ENCODE peak calls at places on chromosome 13, in eight cellular contexts. One of them, this sample, is unnamed.

GRCh38 chr13:74406439-74406838 is 272.2 kb upstream of the KLF12 start:
- DNase-seq in OCI-LY7: no peak
- DNase-seq in GM23338: no peak
- DNase-seq in MM.1S: no peak
- DNase-seq in PC-3: no peak
- DNase-seq in PC-9: no peak
- DNase-seq in SK-N-SH: no peak
- DNase-seq in GM23248: peak; percentile 23
- DNase-seq in this sample: no peak

GRCh38 chr13:74194856-74195255 is 60.7 kb upstream of the KLF12 start:
- DNase-seq in OCI-LY7: no peak
- DNase-seq in GM23338: no peak
- DNase-seq in MM.1S: no peak
- DNase-seq in PC-3: no peak
- DNase-seq in PC-9: no peak
- DNase-seq in SK-N-SH: no peak
- DNase-seq in GM23248: no peak
- DNase-seq in this sample: no peak

GRCh38 chr13:28584873-28585317 is 74.0 kb upstream of the POMP start:
- DNase-seq in OCI-LY7: no peak
- DNase-seq in GM23338: no peak
- DNase-seq in MM.1S: no peak
- DNase-seq in PC-3: peak; percentile 48
- DNase-seq in PC-9: no peak
- DNase-seq in SK-N-SH: no peak
- DNase-seq in GM23248: peak; percentile 63
- DNase-seq in this sample: no peak

GRCh38 chr13:97211357-97211756 is 10.8 kb upstream of the MBNL2 start:
- DNase-seq in OCI-LY7: no peak
- DNase-seq in GM23338: no peak
- DNase-seq in MM.1S: no peak
- DNase-seq in PC-3: no peak
- DNase-seq in PC-9: no peak
- DNase-seq in SK-N-SH: no peak
- DNase-seq in GM23248: no peak
- DNase-seq in this sample: no peak

GRCh38 chr13:108777421-108778420 is 148.3 kb downstream of the MYO16 start:
- DNase-seq in OCI-LY7: no peak
- DNase-seq in GM23338: peak; percentile 45
- DNase-seq in MM.1S: no peak
- DNase-seq in PC-3: peak; percentile 85
- DNase-seq in PC-9: no peak
- DNase-seq in SK-N-SH: no peak
- DNase-seq in GM23248: no peak
- DNase-seq in this sample: no peak

GRCh38 chr13:93328943-93329342 is 102.3 kb downstream of the GPC6 start:
- DNase-seq in OCI-LY7: no peak
- DNase-seq in GM23338: no peak
- DNase-seq in MM.1S: no peak
- DNase-seq in PC-3: no peak
- DNase-seq in PC-9: no peak
- DNase-seq in SK-N-SH: no peak
- DNase-seq in GM23248: no peak
- DNase-seq in this sample: no peak

GRCh38 chr13:45195421-45195820 is 5.4 kb downstream of the KCTD4 start:
- DNase-seq in OCI-LY7: no peak
- DNase-seq in GM23338: no peak
- DNase-seq in MM.1S: no peak
- DNase-seq in PC-3: no peak
- DNase-seq in PC-9: no peak
- DNase-seq in SK-N-SH: no peak
- DNase-seq in GM23248: peak; percentile 14
- DNase-seq in this sample: no peak

GRCh38 chr13:98390086-98390697 is 186.7 kb downstream of the STK24 start:
- DNase-seq in OCI-LY7: no peak
- DNase-seq in GM23338: no peak
- DNase-seq in MM.1S: no peak
- DNase-seq in PC-3: no peak
- DNase-seq in PC-9: no peak
- DNase-seq in SK-N-SH: no peak
- DNase-seq in GM23248: peak; percentile 32
- DNase-seq in this sample: no peak

GRCh38 chr13:97715763-97716162 is 237.7 kb upstream of the IPO5 start:
- DNase-seq in OCI-LY7: no peak
- DNase-seq in GM23338: no peak
- DNase-seq in MM.1S: no peak
- DNase-seq in PC-3: peak; percentile 18
- DNase-seq in PC-9: no peak
- DNase-seq in SK-N-SH: no peak
- DNase-seq in GM23248: no peak
- DNase-seq in this sample: no peak

GRCh38 chr13:45473627-45474026 is 8.9 kb downstream of the COG3 start:
- DNase-seq in OCI-LY7: peak; percentile 28
- DNase-seq in GM23338: peak; percentile 71
- DNase-seq in MM.1S: no peak
- DNase-seq in PC-3: no peak
- DNase-seq in PC-9: no peak
- DNase-seq in SK-N-SH: peak; percentile 39
- DNase-seq in GM23248: peak; percentile 4
- DNase-seq in this sample: peak; percentile 76

GRCh38 chr13:44196186-44196751 is 177.4 kb upstream of the SERP2 start:
- DNase-seq in OCI-LY7: no peak
- DNase-seq in GM23338: no peak
- DNase-seq in MM.1S: no peak
- DNase-seq in PC-3: peak; percentile 52
- DNase-seq in PC-9: no peak
- DNase-seq in SK-N-SH: no peak
- DNase-seq in GM23248: no peak
- DNase-seq in this sample: no peak

GRCh38 chr13:105773887-105774538 is 761.4 kb downstream of the EFNB2 start:
- DNase-seq in OCI-LY7: no peak
- DNase-seq in GM23338: no peak
- DNase-seq in MM.1S: peak; percentile 34
- DNase-seq in PC-3: peak; percentile 72
- DNase-seq in PC-9: peak; percentile 76
- DNase-seq in SK-N-SH: no peak
- DNase-seq in GM23248: no peak
- DNase-seq in this sample: no peak

GRCh38 chr13:35785563-35786327 is 309.3 kb upstream of the MAB21L1 start:
- DNase-seq in OCI-LY7: no peak
- DNase-seq in GM23338: no peak
- DNase-seq in MM.1S: no peak
- DNase-seq in PC-3: no peak
- DNase-seq in PC-9: no peak
- DNase-seq in SK-N-SH: peak; percentile 46
- DNase-seq in GM23248: no peak
- DNase-seq in this sample: no peak

GRCh38 chr13:48500652-48501197 is 32.2 kb downstream of the RCBTB2 start:
- DNase-seq in OCI-LY7: peak; percentile 37
- DNase-seq in GM23338: peak; percentile 19
- DNase-seq in MM.1S: no peak
- DNase-seq in PC-3: peak; percentile 68
- DNase-seq in PC-9: no peak
- DNase-seq in SK-N-SH: no peak
- DNase-seq in GM23248: peak; percentile 92
- DNase-seq in this sample: peak; percentile 90

GRCh38 chr13:90933097-90933826 is 414.2 kb upstream of the MIR17HG start:
- DNase-seq in OCI-LY7: no peak
- DNase-seq in GM23338: no peak
- DNase-seq in MM.1S: no peak
- DNase-seq in PC-3: peak; percentile 50
- DNase-seq in PC-9: no peak
- DNase-seq in SK-N-SH: no peak
- DNase-seq in GM23248: no peak
- DNase-seq in this sample: no peak

GRCh38 chr13:77810430-77810829 is 108.2 kb downstream of the EDNRB start:
- DNase-seq in OCI-LY7: peak; percentile 28
- DNase-seq in GM23338: peak; percentile 50
- DNase-seq in MM.1S: peak; percentile 58
- DNase-seq in PC-3: peak; percentile 53
- DNase-seq in PC-9: no peak
- DNase-seq in SK-N-SH: peak; percentile 23
- DNase-seq in GM23248: peak; percentile 69
- DNase-seq in this sample: peak; percentile 73

GRCh38 chr13:85771856-85772255 is 27.4 kb downstream of the SLITRK6 start:
- DNase-seq in OCI-LY7: no peak
- DNase-seq in GM23338: no peak
- DNase-seq in MM.1S: no peak
- DNase-seq in PC-3: no peak
- DNase-seq in PC-9: no peak
- DNase-seq in SK-N-SH: no peak
- DNase-seq in GM23248: no peak
- DNase-seq in this sample: no peak

GRCh38 chr13:27006519-27007161 is 165.0 kb downstream of the USP12 start:
- DNase-seq in OCI-LY7: no peak
- DNase-seq in GM23338: peak; percentile 55
- DNase-seq in MM.1S: no peak
- DNase-seq in PC-3: peak; percentile 12
- DNase-seq in PC-9: peak; percentile 37
- DNase-seq in SK-N-SH: peak; percentile 51
- DNase-seq in GM23248: peak; percentile 63
- DNase-seq in this sample: no peak

GRCh38 chr13:108120332-108120731 is 95.0 kb downstream of the LIG4 start:
- DNase-seq in OCI-LY7: no peak
- DNase-seq in GM23338: peak; percentile 32
- DNase-seq in MM.1S: no peak
- DNase-seq in PC-3: no peak
- DNase-seq in PC-9: no peak
- DNase-seq in SK-N-SH: no peak
- DNase-seq in GM23248: no peak
- DNase-seq in this sample: no peak

GRCh38 chr13:47211106-47211505 is 314.3 kb upstream of the HTR2A start:
- DNase-seq in OCI-LY7: no peak
- DNase-seq in GM23338: peak; percentile 24
- DNase-seq in MM.1S: no peak
- DNase-seq in PC-3: peak; percentile 70
- DNase-seq in PC-9: peak; percentile 2
- DNase-seq in SK-N-SH: no peak
- DNase-seq in GM23248: peak; percentile 18
- DNase-seq in this sample: no peak

DNA sequence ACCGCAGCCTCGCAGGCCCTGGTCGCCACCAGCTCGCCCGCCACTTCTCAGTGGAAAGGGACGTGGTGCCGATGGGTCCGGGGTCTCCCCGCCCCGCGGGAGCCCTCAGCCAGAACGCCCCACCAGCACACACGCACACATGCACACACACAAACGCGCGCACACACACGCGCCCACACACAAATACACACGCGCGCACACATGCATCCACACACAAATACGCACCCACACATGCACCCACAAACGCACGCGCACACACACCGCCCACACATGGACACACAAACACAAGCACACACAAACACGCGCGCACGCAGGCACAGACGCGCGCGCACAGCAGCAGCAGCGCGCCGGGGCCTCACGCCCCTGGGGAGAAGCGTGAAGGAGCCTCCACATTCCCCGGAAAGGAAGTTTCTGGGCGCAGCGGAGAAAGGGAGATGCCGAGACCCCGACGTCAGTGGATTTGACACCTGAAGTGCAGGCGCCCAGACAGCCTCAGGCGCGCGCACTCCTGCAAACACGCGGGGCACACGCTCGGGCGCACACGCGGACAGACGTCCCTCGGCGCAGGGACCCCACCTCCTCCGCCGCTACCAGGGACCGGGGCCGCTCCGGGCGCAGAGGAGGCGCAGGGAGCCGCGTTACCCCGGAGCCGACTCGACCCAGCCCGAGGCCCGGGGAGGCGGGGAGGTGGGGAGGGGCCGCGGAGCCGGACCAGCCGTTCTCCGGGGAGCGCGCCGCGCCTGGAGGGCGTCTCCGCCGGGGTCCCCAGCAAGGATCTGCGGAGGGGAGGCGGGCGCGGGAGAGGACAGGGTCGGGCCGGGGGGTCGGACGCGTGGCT is 623 bp downstream of the RASA3 start:
- DNase-seq in OCI-LY7: no peak
- DNase-seq in GM23338: peak; percentile 50
- DNase-seq in MM.1S: no peak
- DNase-seq in PC-3: no peak
- DNase-seq in PC-9: no peak
- DNase-seq in SK-N-SH: peak; percentile 80
- DNase-seq in GM23248: peak; percentile 67
- DNase-seq in this sample: peak; percentile 53
- H3K4me3 ChIP-seq in OCI-LY7: peak overlapping the region; percentile 63
- H3K4me3 ChIP-seq in GM23338: peak overlapping the region; percentile 92
- H3K4me3 ChIP-seq in MM.1S: peak overlapping the region; percentile 91
- H3K4me3 ChIP-seq in PC-3: peak overlapping the region; percentile 69
- H3K4me3 ChIP-seq in PC-9: peak overlapping the region; percentile 78
- H3K4me3 ChIP-seq in SK-N-SH: peak overlapping the region; percentile 99
- H3K4me3 ChIP-seq in GM23248: peak overlapping the region; percentile 93
- H3K4me3 ChIP-seq in this sample: peak overlapping the region; percentile 72

GRCh38 chr13:60663788-60664187 is 266.8 kb downstream of the TDRD3 start:
- DNase-seq in OCI-LY7: no peak
- DNase-seq in GM23338: no peak
- DNase-seq in MM.1S: no peak
- DNase-seq in PC-3: no peak
- DNase-seq in PC-9: no peak
- DNase-seq in SK-N-SH: no peak
- DNase-seq in GM23248: no peak
- DNase-seq in this sample: no peak
- H3K9me2 ChIP-seq in OCI-LY7: no peaks in the 10 kb centered on the region
- H3K9me2 ChIP-seq in GM23338: no peaks in the 10 kb centered on the region
- H3K9me2 ChIP-seq in MM.1S: no peaks in the 10 kb centered on the region
- H3K9me2 ChIP-seq in PC-3: no peaks in the 10 kb centered on the region
- H3K9me2 ChIP-seq in PC-9: no peaks in the 10 kb centered on the region
- H3K9me2 ChIP-seq in SK-N-SH: no peaks in the 10 kb centered on the region
- H3K9me2 ChIP-seq in GM23248: no peaks in the 10 kb centered on the region
- H3K9me2 ChIP-seq in this sample: no peaks in the 10 kb centered on the region

GRCh38 chr13:50511877-50512332 is 331.6 kb downstream of the DLEU7 start:
- DNase-seq in OCI-LY7: peak; percentile 85
- DNase-seq in GM23338: no peak
- DNase-seq in MM.1S: peak; percentile 57
- DNase-seq in PC-3: no peak
- DNase-seq in PC-9: no peak
- DNase-seq in SK-N-SH: no peak
- DNase-seq in GM23248: no peak
- DNase-seq in this sample: peak; percentile 93
- H3K4me3 ChIP-seq in OCI-LY7: peak overlapping the region; percentile 65
- H3K4me3 ChIP-seq in GM23338: no peak overlapping the region
- H3K4me3 ChIP-seq in MM.1S: peak overlapping the region; percentile 60
- H3K4me3 ChIP-seq in PC-3: peak overlapping the region; percentile 60
- H3K4me3 ChIP-seq in PC-9: no peak overlapping the region
- H3K4me3 ChIP-seq in SK-N-SH: no peak overlapping the region
- H3K4me3 ChIP-seq in GM23248: peak overlapping the region; percentile 67
- H3K4me3 ChIP-seq in this sample: peak overlapping the region; percentile 60

DNA sequence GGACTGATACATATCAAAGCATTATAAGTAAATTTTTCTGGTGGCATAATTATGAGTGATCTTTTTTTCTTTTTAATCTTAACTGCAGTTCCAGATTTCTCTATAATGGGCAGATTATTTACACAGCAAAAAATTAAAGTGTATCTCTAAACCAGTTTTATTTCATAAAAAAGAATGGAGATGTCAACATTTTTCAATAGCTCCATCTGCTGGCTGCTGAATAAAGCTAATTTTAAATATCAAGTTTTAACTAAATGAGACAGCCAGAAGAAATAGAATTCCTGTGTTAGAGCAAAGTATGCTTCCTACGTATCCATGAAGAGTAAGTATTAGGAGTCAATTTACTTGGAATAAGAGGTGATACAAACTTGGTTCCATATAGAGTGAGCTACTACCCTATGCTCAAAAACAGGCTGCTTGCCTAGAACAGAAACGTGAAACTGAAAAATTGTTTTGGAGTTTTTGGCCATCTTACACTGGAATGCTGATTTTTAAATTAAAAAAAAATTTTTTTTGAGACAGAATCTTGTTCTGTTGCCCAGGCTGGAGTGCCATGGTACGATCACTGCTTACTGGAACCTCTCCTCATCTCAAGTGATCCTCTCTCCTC is 5.0 kb upstream of the PDS5B start:
- DNase-seq in OCI-LY7: peak; percentile 52
- DNase-seq in GM23338: peak; percentile 33
- DNase-seq in MM.1S: peak; percentile 26
- DNase-seq in PC-3: peak; percentile 44
- DNase-seq in PC-9: no peak
- DNase-seq in SK-N-SH: no peak
- DNase-seq in GM23248: peak; percentile 67
- DNase-seq in this sample: peak; percentile 69
- H3K9me2 ChIP-seq in OCI-LY7: no peaks in the 10 kb centered on the region
- H3K9me2 ChIP-seq in GM23338: no peaks in the 10 kb centered on the region
- H3K9me2 ChIP-seq in MM.1S: no peaks in the 10 kb centered on the region
- H3K9me2 ChIP-seq in PC-3: no peaks in the 10 kb centered on the region
- H3K9me2 ChIP-seq in PC-9: no peaks in the 10 kb centered on the region
- H3K9me2 ChIP-seq in SK-N-SH: no peaks in the 10 kb centered on the region
- H3K9me2 ChIP-seq in GM23248: no peaks in the 10 kb centered on the region
- H3K9me2 ChIP-seq in this sample: no peaks in the 10 kb centered on the region

This sample was measured in Karpas-422.